ENCODE peak calls at places on chromosomes 12 and 14, in eight cellular contexts. One of them, this sample, is unnamed.

GRCh38 chr12:32983332-32983731 is 86.8 kb upstream of the PKP2 start:
- DNase-seq in activated gamma-delta T cell treated with anti-CD3 and anti-CD28 coated beads, Interleukin-2, amount 50 U/mL, for 16 hours: no peak
- DNase-seq in WTC11: no peak
- DNase-seq in EH: no peak
- DNase-seq in astrocyte of the hippocampus: no peak
- DNase-seq in Caco-2: peak; percentile 78
- DNase-seq in Calu3: no peak
- DNase-seq in stimulated activated CD4-positive, alpha-beta T cell treated with anti-CD3 and anti-CD28 coated beads, Interleukin-2, amount 100 ng/mL, for 48 hours: no peak
- DNase-seq in this sample: no peak

GRCh38 chr12:71011261-71011660 is 90.7 kb upstream of the PTPRR start:
- DNase-seq in activated gamma-delta T cell treated with anti-CD3 and anti-CD28 coated beads, Interleukin-2, amount 50 U/mL, for 16 hours: no peak
- DNase-seq in WTC11: no peak
- DNase-seq in EH: no peak
- DNase-seq in astrocyte of the hippocampus: no peak
- DNase-seq in Caco-2: no peak
- DNase-seq in Calu3: no peak
- DNase-seq in stimulated activated CD4-positive, alpha-beta T cell treated with anti-CD3 and anti-CD28 coated beads, Interleukin-2, amount 100 ng/mL, for 48 hours: no peak
- DNase-seq in this sample: no peak

GRCh38 chr14:100193417-100194357 is 34.2 kb upstream of the DEGS2 start:
- DNase-seq in activated gamma-delta T cell treated with anti-CD3 and anti-CD28 coated beads, Interleukin-2, amount 50 U/mL, for 16 hours: no peak
- DNase-seq in WTC11: no peak
- DNase-seq in EH: no peak
- DNase-seq in astrocyte of the hippocampus: no peak
- DNase-seq in Caco-2: peak; percentile 16
- DNase-seq in Calu3: peak; percentile 46
- DNase-seq in stimulated activated CD4-positive, alpha-beta T cell treated with anti-CD3 and anti-CD28 coated beads, Interleukin-2, amount 100 ng/mL, for 48 hours: no peak
- DNase-seq in this sample: no peak

GRCh38 chr14:104137297-104138097 is 890 bp upstream of the KIF26A start:
- DNase-seq in activated gamma-delta T cell treated with anti-CD3 and anti-CD28 coated beads, Interleukin-2, amount 50 U/mL, for 16 hours: peak; percentile 36
- DNase-seq in WTC11: peak; percentile 79
- DNase-seq in EH: peak; percentile 28
- DNase-seq in astrocyte of the hippocampus: peak; percentile 65
- DNase-seq in Caco-2: peak; percentile 85
- DNase-seq in Calu3: peak; percentile 71
- DNase-seq in stimulated activated CD4-positive, alpha-beta T cell treated with anti-CD3 and anti-CD28 coated beads, Interleukin-2, amount 100 ng/mL, for 48 hours: peak; percentile 73
- DNase-seq in this sample: peak; percentile 76

GRCh38 chr14:20278414-20278813 is 27.3 kb downstream of the TTC5 start:
- DNase-seq in activated gamma-delta T cell treated with anti-CD3 and anti-CD28 coated beads, Interleukin-2, amount 50 U/mL, for 16 hours: no peak
- DNase-seq in WTC11: no peak
- DNase-seq in EH: peak; percentile 38
- DNase-seq in astrocyte of the hippocampus: peak; percentile 11
- DNase-seq in Caco-2: no peak
- DNase-seq in Calu3: peak; percentile 3
- DNase-seq in stimulated activated CD4-positive, alpha-beta T cell treated with anti-CD3 and anti-CD28 coated beads, Interleukin-2, amount 100 ng/mL, for 48 hours: no peak
- DNase-seq in this sample: no peak

GRCh38 chr12:108814462-108815211 is 42.7 kb downstream of the SSH1 start:
- DNase-seq in activated gamma-delta T cell treated with anti-CD3 and anti-CD28 coated beads, Interleukin-2, amount 50 U/mL, for 16 hours: no peak
- DNase-seq in WTC11: no peak
- DNase-seq in EH: no peak
- DNase-seq in astrocyte of the hippocampus: no peak
- DNase-seq in Caco-2: no peak
- DNase-seq in Calu3: no peak
- DNase-seq in stimulated activated CD4-positive, alpha-beta T cell treated with anti-CD3 and anti-CD28 coated beads, Interleukin-2, amount 100 ng/mL, for 48 hours: no peak
- DNase-seq in this sample: no peak

GRCh38 chr14:45261209-45261608 is 8.2 kb upstream of the MIS18BP1 start:
- DNase-seq in activated gamma-delta T cell treated with anti-CD3 and anti-CD28 coated beads, Interleukin-2, amount 50 U/mL, for 16 hours: no peak
- DNase-seq in WTC11: no peak
- DNase-seq in EH: peak; percentile 51
- DNase-seq in astrocyte of the hippocampus: no peak
- DNase-seq in Caco-2: no peak
- DNase-seq in Calu3: no peak
- DNase-seq in stimulated activated CD4-positive, alpha-beta T cell treated with anti-CD3 and anti-CD28 coated beads, Interleukin-2, amount 100 ng/mL, for 48 hours: no peak
- DNase-seq in this sample: no peak

GRCh38 chr12:109723311-109723791 is 9.7 kb downstream of the FAM222A start:
- DNase-seq in activated gamma-delta T cell treated with anti-CD3 and anti-CD28 coated beads, Interleukin-2, amount 50 U/mL, for 16 hours: no peak
- DNase-seq in WTC11: no peak
- DNase-seq in EH: no peak
- DNase-seq in astrocyte of the hippocampus: peak; percentile 42
- DNase-seq in Caco-2: no peak
- DNase-seq in Calu3: no peak
- DNase-seq in stimulated activated CD4-positive, alpha-beta T cell treated with anti-CD3 and anti-CD28 coated beads, Interleukin-2, amount 100 ng/mL, for 48 hours: no peak
- DNase-seq in this sample: no peak

GRCh38 chr14:89121961-89122675 is 294.9 kb downstream of the FOXN3 start:
- DNase-seq in activated gamma-delta T cell treated with anti-CD3 and anti-CD28 coated beads, Interleukin-2, amount 50 U/mL, for 16 hours: no peak
- DNase-seq in WTC11: peak; percentile 49
- DNase-seq in EH: no peak
- DNase-seq in astrocyte of the hippocampus: peak; percentile 23
- DNase-seq in Caco-2: no peak
- DNase-seq in Calu3: no peak
- DNase-seq in stimulated activated CD4-positive, alpha-beta T cell treated with anti-CD3 and anti-CD28 coated beads, Interleukin-2, amount 100 ng/mL, for 48 hours: no peak
- DNase-seq in this sample: no peak

GRCh38 chr12:49491823-49492222 is 47.0 kb upstream of the KCNH3 start:
- DNase-seq in activated gamma-delta T cell treated with anti-CD3 and anti-CD28 coated beads, Interleukin-2, amount 50 U/mL, for 16 hours: no peak
- DNase-seq in WTC11: no peak
- DNase-seq in EH: peak; percentile 18
- DNase-seq in astrocyte of the hippocampus: peak; percentile 57
- DNase-seq in Caco-2: peak; percentile 34
- DNase-seq in Calu3: no peak
- DNase-seq in stimulated activated CD4-positive, alpha-beta T cell treated with anti-CD3 and anti-CD28 coated beads, Interleukin-2, amount 100 ng/mL, for 48 hours: no peak
- DNase-seq in this sample: no peak

GRCh38 chr12:88854260-88854659 is 274.0 kb upstream of the KITLG start:
- DNase-seq in activated gamma-delta T cell treated with anti-CD3 and anti-CD28 coated beads, Interleukin-2, amount 50 U/mL, for 16 hours: no peak
- DNase-seq in WTC11: no peak
- DNase-seq in EH: peak; percentile 92
- DNase-seq in astrocyte of the hippocampus: peak; percentile 78
- DNase-seq in Caco-2: peak; percentile 63
- DNase-seq in Calu3: peak; percentile 22
- DNase-seq in stimulated activated CD4-positive, alpha-beta T cell treated with anti-CD3 and anti-CD28 coated beads, Interleukin-2, amount 100 ng/mL, for 48 hours: no peak
- DNase-seq in this sample: no peak

GRCh38 chr14:34501997-34502396 is 37.5 kb downstream of the EAPP start:
- DNase-seq in activated gamma-delta T cell treated with anti-CD3 and anti-CD28 coated beads, Interleukin-2, amount 50 U/mL, for 16 hours: no peak
- DNase-seq in WTC11: no peak
- DNase-seq in EH: peak; percentile 32
- DNase-seq in astrocyte of the hippocampus: no peak
- DNase-seq in Caco-2: no peak
- DNase-seq in Calu3: no peak
- DNase-seq in stimulated activated CD4-positive, alpha-beta T cell treated with anti-CD3 and anti-CD28 coated beads, Interleukin-2, amount 100 ng/mL, for 48 hours: no peak
- DNase-seq in this sample: no peak

GRCh38 chr14:33555710-33556350 is 395.0 kb downstream of the EGLN3 start:
- DNase-seq in activated gamma-delta T cell treated with anti-CD3 and anti-CD28 coated beads, Interleukin-2, amount 50 U/mL, for 16 hours: no peak
- DNase-seq in WTC11: no peak
- DNase-seq in EH: peak; percentile 17
- DNase-seq in astrocyte of the hippocampus: peak; percentile 22
- DNase-seq in Caco-2: no peak
- DNase-seq in Calu3: no peak
- DNase-seq in stimulated activated CD4-positive, alpha-beta T cell treated with anti-CD3 and anti-CD28 coated beads, Interleukin-2, amount 100 ng/mL, for 48 hours: no peak
- DNase-seq in this sample: no peak

GRCh38 chr14:49852351-49853157 is at the start of gene NEMF:
- DNase-seq in activated gamma-delta T cell treated with anti-CD3 and anti-CD28 coated beads, Interleukin-2, amount 50 U/mL, for 16 hours: peak; percentile 79
- DNase-seq in WTC11: peak; percentile 82
- DNase-seq in EH: peak; percentile 87
- DNase-seq in astrocyte of the hippocampus: peak; percentile 94
- DNase-seq in Caco-2: peak; percentile 92
- DNase-seq in Calu3: peak; percentile 86
- DNase-seq in stimulated activated CD4-positive, alpha-beta T cell treated with anti-CD3 and anti-CD28 coated beads, Interleukin-2, amount 100 ng/mL, for 48 hours: peak; percentile 88
- DNase-seq in this sample: peak; percentile 72

GRCh38 chr12:117750657-117751056 is 218.1 kb downstream of the KSR2 start:
- DNase-seq in activated gamma-delta T cell treated with anti-CD3 and anti-CD28 coated beads, Interleukin-2, amount 50 U/mL, for 16 hours: no peak
- DNase-seq in WTC11: no peak
- DNase-seq in EH: no peak
- DNase-seq in astrocyte of the hippocampus: no peak
- DNase-seq in Caco-2: no peak
- DNase-seq in Calu3: no peak
- DNase-seq in stimulated activated CD4-positive, alpha-beta T cell treated with anti-CD3 and anti-CD28 coated beads, Interleukin-2, amount 100 ng/mL, for 48 hours: no peak
- DNase-seq in this sample: no peak

GRCh38 chr12:94560416-94561221 is 89.7 kb downstream of the TMCC3 start:
- DNase-seq in activated gamma-delta T cell treated with anti-CD3 and anti-CD28 coated beads, Interleukin-2, amount 50 U/mL, for 16 hours: no peak
- DNase-seq in WTC11: peak; percentile 81
- DNase-seq in EH: peak; percentile 3
- DNase-seq in astrocyte of the hippocampus: peak; percentile 82
- DNase-seq in Caco-2: no peak
- DNase-seq in Calu3: peak; percentile 77
- DNase-seq in stimulated activated CD4-positive, alpha-beta T cell treated with anti-CD3 and anti-CD28 coated beads, Interleukin-2, amount 100 ng/mL, for 48 hours: peak; percentile 15
- DNase-seq in this sample: no peak

GRCh38 chr12:107320031-107320928 is 226.9 kb upstream of the CRY1 start:
- DNase-seq in activated gamma-delta T cell treated with anti-CD3 and anti-CD28 coated beads, Interleukin-2, amount 50 U/mL, for 16 hours: peak; percentile 43
- DNase-seq in WTC11: peak; percentile 70
- DNase-seq in EH: peak; percentile 38
- DNase-seq in astrocyte of the hippocampus: peak; percentile 79
- DNase-seq in Caco-2: peak; percentile 18
- DNase-seq in Calu3: peak; percentile 43
- DNase-seq in stimulated activated CD4-positive, alpha-beta T cell treated with anti-CD3 and anti-CD28 coated beads, Interleukin-2, amount 100 ng/mL, for 48 hours: peak; percentile 72
- DNase-seq in this sample: no peak

GRCh38 chr12:1630081-1630826 is 1.2 kb downstream of the WNT5B start:
- DNase-seq in activated gamma-delta T cell treated with anti-CD3 and anti-CD28 coated beads, Interleukin-2, amount 50 U/mL, for 16 hours: no peak
- DNase-seq in WTC11: peak; percentile 39
- DNase-seq in EH: peak; percentile 60
- DNase-seq in astrocyte of the hippocampus: peak; percentile 63
- DNase-seq in Caco-2: no peak
- DNase-seq in Calu3: peak; percentile 47
- DNase-seq in stimulated activated CD4-positive, alpha-beta T cell treated with anti-CD3 and anti-CD28 coated beads, Interleukin-2, amount 100 ng/mL, for 48 hours: no peak
- DNase-seq in this sample: no peak

GRCh38 chr12:12376636-12377448 is 20.0 kb downstream of the BORCS5 start:
- DNase-seq in activated gamma-delta T cell treated with anti-CD3 and anti-CD28 coated beads, Interleukin-2, amount 50 U/mL, for 16 hours: no peak
- DNase-seq in WTC11: no peak
- DNase-seq in EH: peak; percentile 78
- DNase-seq in astrocyte of the hippocampus: peak; percentile 81
- DNase-seq in Caco-2: peak; percentile 71
- DNase-seq in Calu3: no peak
- DNase-seq in stimulated activated CD4-positive, alpha-beta T cell treated with anti-CD3 and anti-CD28 coated beads, Interleukin-2, amount 100 ng/mL, for 48 hours: peak; percentile 7
- DNase-seq in this sample: no peak

This sample was measured in progenitor cell of endocrine pancreas.